ENCODE peak calls at places on chromosomes 5 and 9, in six cellular contexts. D is AG04449, I is left ventricle myocardium inferior, G is uterus, U is HepG2, S is transverse colon. B is an unnamed sample.

GRCh38 chr5:119329701-119330100 is 26.1 kb upstream of the TNFAIP8 start:
- DNase-seq in S (no peak), U (no peak), G (no peak), I (no peak), D (no peak), B (no peak)

GRCh38 chr5:56183507-56183906 is 49.6 kb downstream of the ANKRD55 start:
- DNase-seq in S (no peak), G (no peak), I (no peak), D (peak; percentile 81), U (peak; percentile 36), B (peak; percentile 31)

GRCh38 chr5:88203977-88204735 is 64.5 kb downstream of the TMEM161B start:
- DNase-seq in D (no peak), I (no peak), U (no peak), G (no peak), S (no peak), B (no peak)

GRCh38 chr5:52712354-52712753 is 75.4 kb upstream of the ITGA1 start:
- DNase-seq in G (no peak), I (no peak), U (no peak), D (no peak), S (no peak), B (no peak)

GRCh38 chr5:73151733-73152410 is 21.1 kb upstream of the TMEM174 start:
- DNase-seq in U (no peak), S (no peak), G (no peak), I (no peak), D (no peak), B (no peak)

GRCh38 chr9:74610523-74611061 is 113.5 kb downstream of the RORB start:
- DNase-seq in U (no peak), I (no peak), S (no peak), G (no peak), D (no peak), B (no peak)

GRCh38 chr5:135239461-135240282 is 159.4 kb downstream of the MACROH2A1 start:
- DNase-seq in U (no peak), D (no peak), G (peak; percentile 23), I (no peak), S (no peak), B (no peak)

GRCh38 chr5:141855265-141856029 is 22.8 kb downstream of the PCDH1 start:
- DNase-seq in G (no peak), I (peak; percentile 60), U (no peak), D (no peak), S (no peak), B (no peak)

GRCh38 chr5:72558383-72558782 is 51.2 kb upstream of the ZNF366 start:
- DNase-seq in I (no peak), S (no peak), U (no peak), D (no peak), G (no peak), B (no peak)

GRCh38 chr9:120710110-120710981 is 3.9 kb downstream of the MEGF9 start:
- DNase-seq in G (no peak), I (no peak), S (no peak), D (no peak), U (peak; percentile 81), B (no peak)

GRCh38 chr9:18673179-18673578 is 199.2 kb downstream of the ADAMTSL1 start:
- DNase-seq in D (no peak), U (no peak), I (no peak), G (no peak), S (no peak), B (no peak)

GRCh38 chr5:154972476-154973080 is 31.7 kb downstream of the MRPL22 start:
- DNase-seq in I (no peak), D (no peak), S (no peak), U (peak; percentile 35), G (no peak), B (peak; percentile 8)

GRCh38 chr5:128111818-128112448 is 28.4 kb downstream of the SLC12A2 start:
- DNase-seq in S (no peak), U (no peak), G (no peak), I (no peak), D (no peak), B (peak; percentile 24)

GRCh38 chr5:78507531-78507930 is 141.0 kb downstream of the LHFPL2 start:
- DNase-seq in D (no peak), I (no peak), G (no peak), S (no peak), U (peak; percentile 12), B (no peak)

GRCh38 chr5:40991168-40991980 is 79.8 kb downstream of the MROH2B start:
- DNase-seq in U (peak; percentile 94), G (peak; percentile 63), S (peak; percentile 30), I (peak; percentile 39), D (no peak), B (no peak)

GRCh38 chr5:154386952-154387629 is 58.7 kb upstream of the SAP30L start:
- DNase-seq in U (peak; percentile 54), I (no peak), G (no peak), S (no peak), D (no peak), B (no peak)

GRCh38 chr9:134379774-134380431 is 53.6 kb downstream of the RXRA start:
- DNase-seq in G (no peak), U (no peak), D (no peak), S (no peak), I (no peak), B (no peak)

GRCh38 chr5:149264432-149265069 is 7.1 kb upstream of the AFAP1L1 start:
- DNase-seq in U (peak; percentile 21), G (no peak), D (no peak), S (peak; percentile 39), I (no peak), B (no peak)

GRCh38 chr9:108053555-108054061 is 564.0 kb upstream of the KLF4 start:
- DNase-seq in S (peak; percentile 68), G (peak; percentile 85), U (no peak), D (no peak), I (peak; percentile 67), B (peak; percentile 52)

GRCh38 chr9:3824062-3824461 is 298.3 kb upstream of the RFX3 start:
- DNase-seq in U (no peak), D (no peak), S (no peak), G (no peak), I (no peak), B (no peak)

GRCh38 chr5:138223532-138223931 is 10.4 kb upstream of the CDC23 start:
- DNase-seq in D (no peak), G (no peak), I (no peak), U (no peak), S (no peak), B (no peak)

GRCh38 chr5:180803181-180804128 is 849 bp upstream of the MGAT1 start:
- DNase-seq in I (peak; percentile 73), G (peak; percentile 58), S (peak; percentile 85), U (peak; percentile 48), D (no peak), B (no peak)

GRCh38 chr5:171676286-171676944 is 109.2 kb upstream of the SMIM23 start:
- DNase-seq in I (no peak), D (no peak), G (no peak), S (no peak), U (no peak), B (no peak)

GRCh38 chr9:88041447-88041846 is 67.1 kb upstream of the CDK20 start:
- DNase-seq in I (no peak), S (no peak), G (no peak), D (no peak), U (peak; percentile 4), B (no peak)

GRCh38 chr5:132489051-132489770 is 1.4 kb downstream of the IRF1 start:
- DNase-seq in G (peak; percentile 13), I (no peak), S (peak; percentile 32), U (no peak), D (no peak), B (no peak)

GRCh38 chr9:125140576-125140975 is 2.8 kb downstream of the SCAI start:
- DNase-seq in I (no peak), G (no peak), U (no peak), D (no peak), S (no peak), B (no peak)

GRCh38 chr9:125143377-125144090 is at the start of gene SCAI:
- DNase-seq in G (peak; percentile 99), I (peak; percentile 99), U (peak; percentile 97), D (peak; percentile 88), S (peak; percentile 99), B (peak; percentile 94)

GRCh38 chr9:125141251-125141650 is 2.1 kb downstream of the SCAI start:
- DNase-seq in U (no peak), I (no peak), D (no peak), S (no peak), G (no peak), B (no peak)

GRCh38 chr9:125142560-125143376 is 560 bp downstream of the SCAI start:
- DNase-seq in I (no peak), G (no peak), S (peak; percentile 11), U (no peak), D (no peak), B (no peak)

GRCh38 chr9:125141751-125142150 is 1.6 kb downstream of the SCAI start:
- DNase-seq in U (no peak), I (no peak), D (no peak), S (no peak), G (no peak), B (no peak)
- H3K4me3 ChIP-seq in U (no peak overlapping the region), I (no peak overlapping the region), D (no peak overlapping the region), S (no peak overlapping the region), G (no peak overlapping the region), B (no peak overlapping the region)

DNA sequence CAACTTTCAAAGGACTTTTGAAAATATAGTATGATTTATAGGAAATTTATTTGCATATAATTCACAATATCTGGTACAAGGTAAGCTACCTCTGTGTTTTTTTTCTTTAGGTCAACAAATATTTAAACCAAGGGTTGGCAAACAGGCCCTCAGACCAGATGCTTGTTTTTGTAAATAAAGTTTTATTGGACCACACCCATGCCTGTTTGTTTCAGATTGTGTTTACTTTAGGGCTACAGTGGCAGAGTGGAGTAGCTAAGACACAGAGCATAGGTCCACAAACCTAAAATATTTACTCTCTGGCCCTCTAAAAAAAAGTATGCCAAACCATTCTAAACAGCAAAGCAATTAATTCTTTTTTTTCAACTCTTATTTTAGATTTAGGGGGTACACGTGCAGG is 119.7 kb upstream of the CCDC152 start:
- DNase-seq in S (no peak), G (no peak), U (no peak), D (no peak), I (no peak), B (no peak)
- TF ChIP-seq CTCF in S (no peak), G (no peak), U (no peak), D (no peak), I (no peak), B (no peak)

DNA sequence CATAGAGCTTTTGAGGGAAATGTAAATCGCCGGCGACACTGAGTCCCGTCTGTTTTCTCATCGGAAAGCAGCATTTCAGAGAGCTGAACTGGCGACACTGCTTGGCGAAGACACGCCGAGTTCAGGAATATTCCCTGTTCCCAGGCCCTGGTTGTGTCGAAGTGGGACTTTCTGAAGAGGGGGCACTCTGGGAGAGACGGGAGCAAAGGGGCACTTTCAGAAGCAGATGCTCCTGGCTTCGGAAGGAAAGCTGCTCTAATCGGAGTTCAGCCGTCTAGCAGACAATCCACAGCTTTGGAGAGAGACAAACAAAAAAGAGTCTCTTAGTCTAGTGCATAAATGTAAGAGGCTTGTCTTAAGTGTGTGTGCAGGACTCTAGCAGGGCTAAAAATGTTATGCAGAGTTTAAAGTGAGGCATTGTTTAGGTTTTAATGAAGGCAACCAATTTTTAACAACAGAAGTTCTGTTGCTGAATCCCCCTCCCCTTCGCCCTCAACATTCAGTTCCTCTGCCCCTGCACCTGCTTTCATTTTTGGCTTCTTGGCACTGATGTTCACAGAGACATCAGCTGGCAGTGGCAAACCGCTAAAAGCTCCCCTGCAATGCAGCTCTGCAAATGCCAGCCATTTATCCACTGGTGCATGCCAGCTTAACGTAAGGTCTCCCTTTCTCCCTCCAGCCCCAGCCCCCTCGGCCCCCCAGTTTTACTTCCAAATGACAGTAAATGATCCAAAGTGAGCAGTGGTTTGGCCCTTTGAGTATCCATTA is 289.5 kb upstream of the MPDZ start:
- DNase-seq in S (no peak), D (no peak), G (no peak), I (peak; percentile 17), U (no peak), B (no peak)
- H3K4me3 ChIP-seq in S (no peak overlapping the region), D (peak overlapping the region; percentile 10), G (no peak overlapping the region), I (peak overlapping the region; percentile 53), U (no peak overlapping the region), B (peak overlapping the region; percentile 48)

GRCh38 chr5:146048994-146049703 is 56.2 kb downstream of the PLAC8L1 start:
- DNase-seq in D (peak; percentile 46), I (no peak), G (no peak), U (peak; percentile 66), S (peak; percentile 65), B (peak; percentile 31)
- TF ChIP-seq CTCF in D (peak; percentile 77), I (peak; percentile 73), G (peak; percentile 48), U (peak; percentile 83), S (peak; percentile 74), B (peak; percentile 81)

B was measured in retinal pigment epithelial cell.